ENCODE peak calls at places on chromosomes 13 and 19, in six cellular contexts. C is GM23338, V is hepatocyte, S is heart right ventricle, U is mesenchymal stem cell, Z is right lobe of liver. P is an unnamed sample.
A peak's percentile ranks its signal among the peaks of the same experiment; 100 is the strongest.

GRCh38 chr13:71977028-71977427 is 110.0 kb upstream of the DACH1 start:
- DNase-seq in S (no peak), V (no peak), Z (no peak), U (no peak), C (no peak), P (no peak)

GRCh38 chr19:4186087-4186993 is 3.9 kb downstream of the ANKRD24 start:
- DNase-seq in V (peak; percentile 88), U (peak; percentile 72), S (peak; percentile 65), Z (peak; percentile 80), C (peak; percentile 96), P (peak; percentile 59)

GRCh38 chr19:6828698-6829633 is 56.5 kb downstream of the VAV1 start:
- DNase-seq in Z (peak; percentile 17), V (no peak), S (no peak), U (no peak), C (peak; percentile 83), P (peak; percentile 6)

GRCh38 chr19:17086811-17087210 is 11.2 kb downstream of the MYO9B start:
- DNase-seq in U (no peak), S (no peak), V (no peak), Z (no peak), C (no peak), P (no peak)

GRCh38 chr19:50817941-50818858 is 5.4 kb downstream of the KLK1 start:
- DNase-seq in S (peak; percentile 48), C (peak; percentile 96), Z (no peak), U (peak; percentile 16), V (peak; percentile 77), P (peak; percentile 49)

GRCh38 chr19:10500247-10500592 is 2.9 kb downstream of the KEAP1 start:
- DNase-seq in S (no peak), V (no peak), C (no peak), Z (no peak), U (no peak), P (no peak)

GRCh38 chr19:46503848-46504453 is 8.3 kb upstream of the PNMA8B start:
- DNase-seq in U (no peak), S (no peak), Z (no peak), C (peak; percentile 51), V (no peak), P (no peak)

GRCh38 chr13:23707674-23708073 is 137.5 kb downstream of the TNFRSF19 start:
- DNase-seq in Z (no peak), S (no peak), V (no peak), C (no peak), U (no peak), P (peak; percentile 40)

GRCh38 chr13:64855506-64855905 is 2374.6 kb downstream of the PCDH9 start:
- DNase-seq in S (no peak), U (peak; percentile 53), C (no peak), Z (no peak), V (peak; percentile 13), P (no peak)

GRCh38 chr13:97122381-97122996 is 99.6 kb upstream of the MBNL2 start:
- DNase-seq in C (no peak), Z (no peak), S (no peak), U (peak; percentile 63), V (no peak), P (no peak)

GRCh38 chr13:49679244-49679643 is 12.0 kb downstream of the EBPL start:
- DNase-seq in C (no peak), Z (no peak), U (no peak), S (no peak), V (peak; percentile 19), P (no peak)

GRCh38 chr19:6707658-6708018 is 12.8 kb downstream of the C3 start:
- DNase-seq in C (no peak), Z (peak; percentile 58), U (no peak), S (no peak), V (no peak), P (no peak)

GRCh38 chr19:34220472-34221063 is 33.8 kb upstream of the GARRE1 start:
- DNase-seq in S (no peak), V (peak; percentile 72), U (peak; percentile 74), C (peak; percentile 83), Z (peak; percentile 41), P (peak; percentile 73)

GRCh38 chr13:23979361-23980159 is 82.3 kb upstream of the C1QTNF9B start:
- DNase-seq in V (peak; percentile 76), U (peak; percentile 85), S (peak; percentile 84), Z (peak; percentile 80), C (peak; percentile 79), P (peak; percentile 8)

GRCh38 chr19:46390121-46390858 is 23.1 kb downstream of the CCDC8 start:
- DNase-seq in S (no peak), C (no peak), U (no peak), Z (peak; percentile 15), V (no peak), P (no peak)

GRCh38 chr19:16571689-16572331 is 405 bp downstream of the SLC35E1 start:
- DNase-seq in V (peak; percentile 55), U (peak; percentile 30), C (peak; percentile 57), S (peak; percentile 42), Z (peak; percentile 55), P (peak; percentile 67)

GRCh38 chr13:74110053-74110452 is 24.2 kb downstream of the KLF12 start:
- DNase-seq in S (no peak), V (no peak), C (no peak), U (no peak), Z (no peak), P (no peak)

GRCh38 chr19:30543243-30543945 is 171.2 kb downstream of the ZNF536 start:
- DNase-seq in C (no peak), S (no peak), V (no peak), U (no peak), Z (no peak), P (no peak)

GRCh38 chr13:32889986-32890565 is 126.1 kb upstream of the KL start:
- DNase-seq in C (no peak), U (peak; percentile 28), S (no peak), Z (no peak), V (no peak), P (no peak)

GRCh38 chr19:58550362-58551122 is 4.4 kb downstream of the CHMP2A start:
- DNase-seq in S (no peak), U (no peak), C (no peak), Z (no peak), V (no peak), P (no peak)

GRCh38 chr13:107680115-107680514 is 535.2 kb downstream of the LIG4 start:
- DNase-seq in V (no peak), C (no peak), Z (no peak), S (no peak), U (no peak), P (no peak)

DNA sequence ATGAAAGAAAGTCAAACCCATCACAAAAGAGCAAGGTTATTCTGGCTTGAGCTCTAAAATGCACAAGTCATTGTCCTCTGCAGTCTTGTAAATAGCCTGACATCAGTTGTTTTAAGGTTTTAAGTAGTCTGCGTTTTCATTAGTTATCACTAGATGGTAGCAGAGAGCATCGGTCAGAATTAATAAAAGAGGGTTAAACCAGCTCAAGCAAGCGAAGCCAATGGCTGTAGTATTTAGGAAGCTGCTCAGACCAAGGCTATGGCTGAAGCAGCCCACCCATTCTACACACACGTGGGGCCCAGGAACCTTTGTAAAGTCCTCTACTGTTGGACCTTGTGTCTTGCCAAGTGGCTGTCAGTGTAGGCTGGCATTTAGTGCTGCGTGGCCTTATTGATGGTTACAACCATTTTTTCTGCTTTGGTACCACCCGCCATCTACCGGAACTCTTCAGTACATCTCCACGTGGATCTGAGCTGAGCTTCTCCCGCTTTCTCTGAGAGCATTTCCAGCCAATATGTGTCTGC is 13.3 kb upstream of the ZNF57 start:
- DNase-seq in Z (no peak), V (peak; percentile 76), S (no peak), C (peak; percentile 90), U (peak; percentile 64), P (peak; percentile 55)
- H3K4me3 ChIP-seq in Z (no peak overlapping the region), V (no peak overlapping the region), S (no peak overlapping the region), C (no peak overlapping the region), U (peak overlapping the region; percentile 62), P (no peak overlapping the region)

GRCh38 chr19:13884726-13885591 is 8.0 kb downstream of the NANOS3 start:
- DNase-seq in S (no peak), Z (peak; percentile 59), U (no peak), V (no peak), C (no peak), P (no peak)
- H3K4me1 ChIP-seq in S (peaks cover 23% of the 10 kb centered on the region), Z (peaks cover 5% of the 10 kb centered on the region), U (peaks cover 24% of the 10 kb centered on the region), V (peaks cover 19% of the 10 kb centered on the region), C (peaks cover 19% of the 10 kb centered on the region), P (peaks cover 36% of the 10 kb centered on the region)

GRCh38 chr13:99956473-99957349 is 14.9 kb downstream of the ZIC5 start:
- DNase-seq in S (no peak), V (no peak), U (no peak), Z (no peak), C (peak; percentile 60), P (no peak)
- H3K27ac ChIP-seq in S (no peak overlapping the region), V (no peak overlapping the region), U (no peak overlapping the region), Z (no peak overlapping the region), C (no peak overlapping the region), P (no peak overlapping the region)

GRCh38 chr13:92649140-92649813 is 577.3 kb upstream of the GPC6 start:
- DNase-seq in V (no peak), U (no peak), S (no peak), C (no peak), Z (no peak), P (no peak)
- H3K4me3 ChIP-seq in V (no peak overlapping the region), U (no peak overlapping the region), S (no peak overlapping the region), C (no peak overlapping the region), Z (no peak overlapping the region), P (no peak overlapping the region)

DNA sequence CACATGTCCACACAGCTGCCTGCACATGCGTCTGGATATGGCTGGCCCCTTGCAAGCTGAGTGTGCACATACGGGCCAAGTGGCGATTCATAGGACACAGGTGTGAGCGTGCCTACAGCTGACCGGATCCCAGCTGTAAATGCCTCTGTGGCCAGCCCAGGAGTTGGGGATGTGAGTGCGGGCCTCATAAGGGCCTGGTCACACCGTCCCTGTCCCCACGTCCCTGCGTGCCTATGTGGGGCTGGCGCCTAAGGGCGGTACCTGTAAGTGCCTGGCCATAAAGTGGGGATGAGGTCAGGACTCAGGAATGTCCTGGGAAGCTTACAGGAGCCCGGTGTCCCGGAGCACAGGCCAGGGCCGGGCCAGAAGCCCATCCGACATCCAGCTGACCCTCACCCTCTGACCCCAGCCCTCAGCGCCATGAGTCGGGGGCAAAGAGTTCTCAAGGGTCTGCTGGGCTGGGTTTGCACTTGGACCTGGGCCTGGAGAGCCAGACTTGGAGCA is 1.3 kb upstream of the ARHGAP45 start:
- DNase-seq in V (peak; percentile 75), Z (no peak), U (no peak), C (peak; percentile 53), S (no peak), P (no peak)
- H3K4me1 ChIP-seq in V (peaks cover 28% of the 10 kb centered on the region), Z (no peaks in the 10 kb centered on the region), U (peaks cover 29% of the 10 kb centered on the region), C (peaks cover 8% of the 10 kb centered on the region), S (peaks cover 21% of the 10 kb centered on the region), P (peaks cover 53% of the 10 kb centered on the region)

P was measured in CD4-positive, CD25-positive, alpha-beta regulatory T cell.